ENCODE peak calls at places on chromosome 1, in nine cellular contexts. One of them, this sample, is unnamed.
A peak's percentile ranks its signal among the peaks of the same experiment; 100 is the strongest.

GRCh38 chr1:179706339-179706941 is 36.7 kb upstream of the FAM163A start:
- DNase-seq in GM12865: peak; percentile 79
- DNase-seq in right atrium auricular region: no peak
- DNase-seq in adrenal gland: peak; percentile 65
- DNase-seq in tibial artery: no peak
- DNase-seq in PC-9: no peak
- DNase-seq in mammary epithelial cell: peak; percentile 32
- DNase-seq in A549: peak; percentile 68
- DNase-seq in uterus: peak; percentile 36
- DNase-seq in this sample: peak; percentile 73

GRCh38 chr1:165234149-165234548 is 122.4 kb downstream of the LMX1A start:
- DNase-seq in GM12865: no peak
- DNase-seq in right atrium auricular region: no peak
- DNase-seq in adrenal gland: no peak
- DNase-seq in tibial artery: no peak
- DNase-seq in PC-9: peak; percentile 76
- DNase-seq in mammary epithelial cell: no peak
- DNase-seq in A549: no peak
- DNase-seq in uterus: no peak
- DNase-seq in this sample: no peak

GRCh38 chr1:51264470-51264869 is 28.4 kb downstream of the RNF11 start:
- DNase-seq in GM12865: no peak
- DNase-seq in right atrium auricular region: no peak
- DNase-seq in adrenal gland: no peak
- DNase-seq in tibial artery: no peak
- DNase-seq in PC-9: peak; percentile 49
- DNase-seq in mammary epithelial cell: peak; percentile 62
- DNase-seq in A549: no peak
- DNase-seq in uterus: no peak
- DNase-seq in this sample: peak; percentile 87

GRCh38 chr1:21647431-21648373 is 21.5 kb downstream of the RAP1GAP start:
- DNase-seq in GM12865: peak; percentile 47
- DNase-seq in right atrium auricular region: no peak
- DNase-seq in adrenal gland: peak; percentile 94
- DNase-seq in tibial artery: no peak
- DNase-seq in PC-9: no peak
- DNase-seq in mammary epithelial cell: peak; percentile 33
- DNase-seq in A549: peak; percentile 55
- DNase-seq in uterus: no peak
- DNase-seq in this sample: peak; percentile 54

GRCh38 chr1:156481527-156481926 is 19.0 kb downstream of the MEF2D start:
- DNase-seq in GM12865: peak; percentile 71
- DNase-seq in right atrium auricular region: no peak
- DNase-seq in adrenal gland: no peak
- DNase-seq in tibial artery: no peak
- DNase-seq in PC-9: peak; percentile 6
- DNase-seq in mammary epithelial cell: no peak
- DNase-seq in A549: no peak
- DNase-seq in uterus: no peak
- DNase-seq in this sample: no peak

GRCh38 chr1:159171688-159172501 is 480 bp downstream of the CADM3 start:
- DNase-seq in GM12865: no peak
- DNase-seq in right atrium auricular region: no peak
- DNase-seq in adrenal gland: no peak
- DNase-seq in tibial artery: no peak
- DNase-seq in PC-9: no peak
- DNase-seq in mammary epithelial cell: no peak
- DNase-seq in A549: no peak
- DNase-seq in uterus: no peak
- DNase-seq in this sample: no peak

GRCh38 chr1:3064296-3064850 is 4.6 kb upstream of the PRDM16 start:
- DNase-seq in GM12865: no peak
- DNase-seq in right atrium auricular region: no peak
- DNase-seq in adrenal gland: no peak
- DNase-seq in tibial artery: no peak
- DNase-seq in PC-9: no peak
- DNase-seq in mammary epithelial cell: no peak
- DNase-seq in A549: no peak
- DNase-seq in uterus: no peak
- DNase-seq in this sample: no peak

GRCh38 chr1:59947047-59947938 is 20.7 kb upstream of the CYP2J2 start:
- DNase-seq in GM12865: peak; percentile 70
- DNase-seq in right atrium auricular region: no peak
- DNase-seq in adrenal gland: peak; percentile 70
- DNase-seq in tibial artery: no peak
- DNase-seq in PC-9: peak; percentile 58
- DNase-seq in mammary epithelial cell: peak; percentile 45
- DNase-seq in A549: peak; percentile 52
- DNase-seq in uterus: peak; percentile 26
- DNase-seq in this sample: peak; percentile 69

GRCh38 chr1:26020390-26020789 is 1.2 kb upstream of the EXTL1 start:
- DNase-seq in GM12865: no peak
- DNase-seq in right atrium auricular region: no peak
- DNase-seq in adrenal gland: no peak
- DNase-seq in tibial artery: no peak
- DNase-seq in PC-9: no peak
- DNase-seq in mammary epithelial cell: peak; percentile 27
- DNase-seq in A549: no peak
- DNase-seq in uterus: peak; percentile 45
- DNase-seq in this sample: peak; percentile 47

GRCh38 chr1:116433283-116434257 is 60.5 kb downstream of the ATP1A1 start:
- DNase-seq in GM12865: no peak
- DNase-seq in right atrium auricular region: no peak
- DNase-seq in adrenal gland: peak; percentile 34
- DNase-seq in tibial artery: no peak
- DNase-seq in PC-9: peak; percentile 82
- DNase-seq in mammary epithelial cell: peak; percentile 94
- DNase-seq in A549: no peak
- DNase-seq in uterus: no peak
- DNase-seq in this sample: peak; percentile 4

GRCh38 chr1:57798499-57798898 is 374.6 kb upstream of the DAB1 start:
- DNase-seq in GM12865: no peak
- DNase-seq in right atrium auricular region: no peak
- DNase-seq in adrenal gland: no peak
- DNase-seq in tibial artery: no peak
- DNase-seq in PC-9: no peak
- DNase-seq in mammary epithelial cell: no peak
- DNase-seq in A549: no peak
- DNase-seq in uterus: no peak
- DNase-seq in this sample: no peak

GRCh38 chr1:62003777-62004176 is 190.9 kb upstream of the L1TD1 start:
- DNase-seq in GM12865: no peak
- DNase-seq in right atrium auricular region: no peak
- DNase-seq in adrenal gland: no peak
- DNase-seq in tibial artery: no peak
- DNase-seq in PC-9: no peak
- DNase-seq in mammary epithelial cell: no peak
- DNase-seq in A549: no peak
- DNase-seq in uterus: no peak
- DNase-seq in this sample: no peak

GRCh38 chr1:41387667-41388091 is 26.4 kb downstream of the FOXO6 start:
- DNase-seq in GM12865: no peak
- DNase-seq in right atrium auricular region: peak; percentile 81
- DNase-seq in adrenal gland: peak; percentile 90
- DNase-seq in tibial artery: peak; percentile 89
- DNase-seq in PC-9: peak; percentile 75
- DNase-seq in mammary epithelial cell: no peak
- DNase-seq in A549: no peak
- DNase-seq in uterus: peak; percentile 93
- DNase-seq in this sample: peak; percentile 31

GRCh38 chr1:203084588-203085527 is 954 bp downstream of the MYOG start:
- DNase-seq in GM12865: peak; percentile 43
- DNase-seq in right atrium auricular region: peak; percentile 50
- DNase-seq in adrenal gland: peak; percentile 13
- DNase-seq in tibial artery: no peak
- DNase-seq in PC-9: peak; percentile 16
- DNase-seq in mammary epithelial cell: no peak
- DNase-seq in A549: peak; percentile 39
- DNase-seq in uterus: no peak
- DNase-seq in this sample: no peak

GRCh38 chr1:21294266-21295058 is 4.2 kb upstream of the ECE1 start:
- DNase-seq in GM12865: peak; percentile 97
- DNase-seq in right atrium auricular region: no peak
- DNase-seq in adrenal gland: peak; percentile 49
- DNase-seq in tibial artery: no peak
- DNase-seq in PC-9: peak; percentile 85
- DNase-seq in mammary epithelial cell: peak; percentile 75
- DNase-seq in A549: no peak
- DNase-seq in uterus: no peak
- DNase-seq in this sample: no peak

GRCh38 chr1:39363267-39363666 is 128.2 kb upstream of the BMP8A start:
- DNase-seq in GM12865: no peak
- DNase-seq in right atrium auricular region: no peak
- DNase-seq in adrenal gland: no peak
- DNase-seq in tibial artery: no peak
- DNase-seq in PC-9: no peak
- DNase-seq in mammary epithelial cell: no peak
- DNase-seq in A549: no peak
- DNase-seq in uterus: no peak
- DNase-seq in this sample: no peak

GRCh38 chr1:41805771-41806471 is 112.8 kb downstream of the HIVEP3 start:
- DNase-seq in GM12865: peak; percentile 16
- DNase-seq in right atrium auricular region: no peak
- DNase-seq in adrenal gland: no peak
- DNase-seq in tibial artery: no peak
- DNase-seq in PC-9: no peak
- DNase-seq in mammary epithelial cell: no peak
- DNase-seq in A549: no peak
- DNase-seq in uterus: no peak
- DNase-seq in this sample: no peak

GRCh38 chr1:151479462-151479861 is 20.2 kb upstream of the POGZ start:
- DNase-seq in GM12865: no peak
- DNase-seq in right atrium auricular region: no peak
- DNase-seq in adrenal gland: no peak
- DNase-seq in tibial artery: no peak
- DNase-seq in PC-9: no peak
- DNase-seq in mammary epithelial cell: no peak
- DNase-seq in A549: no peak
- DNase-seq in uterus: no peak
- DNase-seq in this sample: no peak

DNA sequence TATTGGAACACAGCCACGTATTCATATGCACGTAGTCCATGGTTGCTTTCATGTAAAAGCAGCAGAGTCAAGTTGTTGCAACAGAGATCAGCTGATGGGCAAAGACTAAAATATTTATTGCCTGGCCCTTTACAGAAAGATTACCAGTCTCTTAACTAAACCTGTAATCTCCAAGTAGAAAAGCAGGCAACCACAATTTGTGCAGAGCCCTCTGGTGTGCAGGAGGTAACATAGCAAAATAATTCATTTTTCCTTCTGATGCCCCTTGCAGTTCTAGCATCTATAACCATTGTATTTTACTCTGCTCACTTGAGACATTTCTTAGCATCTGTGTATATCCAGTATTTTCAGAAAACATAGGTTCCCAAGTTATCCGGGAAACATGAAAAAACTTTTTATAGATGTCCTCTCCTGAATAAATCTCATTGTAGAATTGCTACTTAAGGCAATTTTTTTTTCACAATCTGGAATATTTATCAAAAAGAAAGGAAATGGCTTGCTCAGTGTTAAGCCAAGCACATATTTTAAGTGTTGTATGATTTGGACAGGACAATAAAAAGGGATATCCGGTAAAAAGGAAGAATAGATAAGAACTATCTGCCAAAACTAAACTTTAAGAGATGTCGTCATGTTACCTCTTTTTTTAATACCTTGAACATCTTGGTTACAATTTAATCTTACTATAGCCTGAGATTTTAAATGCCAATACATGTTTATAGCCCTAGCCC is 430.7 kb downstream of the PLPP3 start:
- DNase-seq in GM12865: no peak
- DNase-seq in right atrium auricular region: no peak
- DNase-seq in adrenal gland: no peak
- DNase-seq in tibial artery: no peak
- DNase-seq in PC-9: no peak
- DNase-seq in mammary epithelial cell: no peak
- DNase-seq in A549: no peak
- DNase-seq in uterus: no peak
- DNase-seq in this sample: peak; percentile 12
- TF ChIP-seq CTCF in GM12865: no peak
- TF ChIP-seq CTCF in right atrium auricular region: peak; percentile 28
- TF ChIP-seq CTCF in adrenal gland: no peak
- TF ChIP-seq CTCF in tibial artery: no peak
- TF ChIP-seq CTCF in PC-9: no peak
- TF ChIP-seq CTCF in mammary epithelial cell: peak; percentile 6
- TF ChIP-seq CTCF in A549: no peak
- TF ChIP-seq CTCF in uterus: peak; percentile 11
- TF ChIP-seq CTCF in this sample: peak; percentile 5

GRCh38 chr1:65525297-65526048 is 105.0 kb downstream of the LEPR start:
- DNase-seq in GM12865: no peak
- DNase-seq in right atrium auricular region: no peak
- DNase-seq in adrenal gland: no peak
- DNase-seq in tibial artery: no peak
- DNase-seq in PC-9: no peak
- DNase-seq in mammary epithelial cell: no peak
- DNase-seq in A549: no peak
- DNase-seq in uterus: peak; percentile 15
- DNase-seq in this sample: no peak
- H3K4me3 ChIP-seq in GM12865: no peak overlapping the region
- H3K4me3 ChIP-seq in right atrium auricular region: peak overlapping the region; percentile 29
- H3K4me3 ChIP-seq in adrenal gland: no peak overlapping the region
- H3K4me3 ChIP-seq in tibial artery: peak overlapping the region; percentile 45
- H3K4me3 ChIP-seq in PC-9: no peak overlapping the region
- H3K4me3 ChIP-seq in mammary epithelial cell: no peak overlapping the region
- H3K4me3 ChIP-seq in A549: peak overlapping the region; percentile 54
- H3K4me3 ChIP-seq in uterus: peak overlapping the region; percentile 48
- H3K4me3 ChIP-seq in this sample: peak overlapping the region; percentile 58

GRCh38 chr1:208479435-208479834 is 235.3 kb upstream of the PLXNA2 start:
- DNase-seq in GM12865: no peak
- DNase-seq in right atrium auricular region: no peak
- DNase-seq in adrenal gland: no peak
- DNase-seq in tibial artery: no peak
- DNase-seq in PC-9: no peak
- DNase-seq in mammary epithelial cell: no peak
- DNase-seq in A549: no peak
- DNase-seq in uterus: no peak
- DNase-seq in this sample: no peak
- TF ChIP-seq CTCF in GM12865: no peak
- TF ChIP-seq CTCF in right atrium auricular region: no peak
- TF ChIP-seq CTCF in adrenal gland: no peak
- TF ChIP-seq CTCF in tibial artery: no peak
- TF ChIP-seq CTCF in PC-9: no peak
- TF ChIP-seq CTCF in mammary epithelial cell: no peak
- TF ChIP-seq CTCF in A549: no peak
- TF ChIP-seq CTCF in uterus: no peak
- TF ChIP-seq CTCF in this sample: no peak

DNA sequence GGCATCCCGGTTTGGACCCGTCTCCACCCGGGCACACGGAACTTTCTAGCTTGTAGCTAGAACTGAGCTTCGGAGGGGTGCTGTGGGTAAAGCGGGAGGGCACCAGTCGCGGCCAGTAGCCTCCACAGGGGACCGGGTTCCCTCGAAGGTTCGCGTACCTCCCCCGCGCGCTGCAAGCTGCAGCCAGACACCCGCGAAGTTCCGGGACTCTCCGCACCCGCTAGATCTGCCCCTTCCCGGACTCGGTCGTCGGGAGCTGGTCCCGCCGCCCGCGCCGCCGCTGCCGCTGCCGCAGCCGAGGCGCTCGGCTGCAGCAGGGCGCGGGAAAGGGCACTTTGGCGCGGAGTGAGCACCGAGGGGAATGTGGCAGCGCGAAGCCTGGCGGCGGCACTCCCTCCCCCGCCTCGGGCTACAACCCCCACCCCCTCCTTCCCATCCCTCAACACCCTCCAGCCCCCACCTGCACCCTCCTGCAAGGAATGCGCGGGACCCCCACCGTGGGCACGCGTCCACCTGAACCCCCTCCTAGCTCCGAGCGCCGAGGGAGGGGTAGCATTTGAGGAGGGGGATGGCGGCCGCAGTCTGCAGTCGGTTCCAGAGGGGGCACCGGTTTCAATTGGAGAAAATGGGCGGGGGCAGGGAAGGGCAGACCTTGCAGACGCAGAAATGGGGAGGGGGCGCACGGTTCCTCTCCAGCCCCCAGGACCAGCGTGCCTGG is 1.1 kb downstream of the CSMD2 start:
- DNase-seq in GM12865: no peak
- DNase-seq in right atrium auricular region: no peak
- DNase-seq in adrenal gland: peak; percentile 22
- DNase-seq in tibial artery: no peak
- DNase-seq in PC-9: no peak
- DNase-seq in mammary epithelial cell: no peak
- DNase-seq in A549: no peak
- DNase-seq in uterus: no peak
- DNase-seq in this sample: no peak
- H3K4me3 ChIP-seq in GM12865: peak overlapping the region; percentile 47
- H3K4me3 ChIP-seq in right atrium auricular region: peak overlapping the region; percentile 36
- H3K4me3 ChIP-seq in adrenal gland: no peak overlapping the region
- H3K4me3 ChIP-seq in tibial artery: peak overlapping the region; percentile 35
- H3K4me3 ChIP-seq in PC-9: no peak overlapping the region
- H3K4me3 ChIP-seq in mammary epithelial cell: peak overlapping the region; percentile 20
- H3K4me3 ChIP-seq in A549: peak overlapping the region; percentile 41
- H3K4me3 ChIP-seq in uterus: peak overlapping the region; percentile 4
- H3K4me3 ChIP-seq in this sample: peak overlapping the region; percentile 34